ENCODE peak calls at places on chromosomes 4 and X, in nine cellular contexts. One of them, this sample, is unnamed.

GRCh38 chr4:173794662-173795061 is 264.6 kb upstream of the HAND2 start:
- DNase-seq in body of pancreas: no peak
- DNase-seq in Caki2: no peak
- DNase-seq in ELF-1: no peak
- DNase-seq in left lung: no peak
- DNase-seq in HS-27A: no peak
- DNase-seq in AG09319: no peak
- DNase-seq in PC-9: no peak
- DNase-seq in nephron progenitor cell: no peak
- DNase-seq in this sample: no peak

GRCh38 chrX:48540015-48540350 is 469 bp downstream of the TBC1D25 start:
- DNase-seq in body of pancreas: peak
- DNase-seq in Caki2: no peak
- DNase-seq in ELF-1: no peak
- DNase-seq in left lung: peak
- DNase-seq in HS-27A: no peak
- DNase-seq in AG09319: no peak
- DNase-seq in PC-9: no peak
- DNase-seq in nephron progenitor cell: no peak
- DNase-seq in this sample: no peak

GRCh38 chr4:145881585-145881984 is 57.0 kb downstream of the ZNF827 start:
- DNase-seq in body of pancreas: no peak
- DNase-seq in Caki2: no peak
- DNase-seq in ELF-1: no peak
- DNase-seq in left lung: no peak
- DNase-seq in HS-27A: no peak
- DNase-seq in AG09319: no peak
- DNase-seq in PC-9: no peak
- DNase-seq in nephron progenitor cell: no peak
- DNase-seq in this sample: no peak

GRCh38 chrX:1170243-1170642 is 42.2 kb downstream of the CRLF2 start:
- DNase-seq in body of pancreas: no peak
- DNase-seq in Caki2: no peak
- DNase-seq in ELF-1: peak
- DNase-seq in left lung: no peak
- DNase-seq in HS-27A: no peak
- DNase-seq in AG09319: no peak
- DNase-seq in PC-9: no peak
- DNase-seq in nephron progenitor cell: no peak
- DNase-seq in this sample: no peak

GRCh38 chr4:5932021-5932553 is 39.2 kb upstream of the CRMP1 start:
- DNase-seq in body of pancreas: no peak
- DNase-seq in Caki2: no peak
- DNase-seq in ELF-1: no peak
- DNase-seq in left lung: no peak
- DNase-seq in HS-27A: no peak
- DNase-seq in AG09319: no peak
- DNase-seq in PC-9: no peak
- DNase-seq in nephron progenitor cell: no peak
- DNase-seq in this sample: no peak

GRCh38 chr4:83036991-83037390 is 2.0 kb downstream of the COPS4 start:
- DNase-seq in body of pancreas: no peak
- DNase-seq in Caki2: no peak
- DNase-seq in ELF-1: no peak
- DNase-seq in left lung: no peak
- DNase-seq in HS-27A: no peak
- DNase-seq in AG09319: no peak
- DNase-seq in PC-9: no peak
- DNase-seq in nephron progenitor cell: no peak
- DNase-seq in this sample: peak

GRCh38 chr4:149765630-149766029 is 50.0 kb downstream of the IQCM start:
- DNase-seq in body of pancreas: no peak
- DNase-seq in Caki2: peak
- DNase-seq in ELF-1: no peak
- DNase-seq in left lung: no peak
- DNase-seq in HS-27A: no peak
- DNase-seq in AG09319: no peak
- DNase-seq in PC-9: no peak
- DNase-seq in nephron progenitor cell: no peak
- DNase-seq in this sample: no peak

GRCh38 chrX:27815209-27815608 is 7.4 kb downstream of the MAGEB10 start:
- DNase-seq in body of pancreas: no peak
- DNase-seq in Caki2: peak
- DNase-seq in ELF-1: no peak
- DNase-seq in left lung: no peak
- DNase-seq in HS-27A: no peak
- DNase-seq in AG09319: no peak
- DNase-seq in PC-9: no peak
- DNase-seq in nephron progenitor cell: no peak
- DNase-seq in this sample: no peak

GRCh38 chrX:31423575-31424284 is 351.9 kb upstream of the FTHL17 start:
- DNase-seq in body of pancreas: peak
- DNase-seq in Caki2: peak
- DNase-seq in ELF-1: peak
- DNase-seq in left lung: no peak
- DNase-seq in HS-27A: peak
- DNase-seq in AG09319: peak
- DNase-seq in PC-9: peak
- DNase-seq in nephron progenitor cell: peak
- DNase-seq in this sample: peak

GRCh38 chrX:74421181-74422028 is at the start of gene SLC16A2:
- DNase-seq in body of pancreas: peak
- DNase-seq in Caki2: peak
- DNase-seq in ELF-1: peak
- DNase-seq in left lung: peak
- DNase-seq in HS-27A: peak
- DNase-seq in AG09319: peak
- DNase-seq in PC-9: no peak
- DNase-seq in nephron progenitor cell: peak
- DNase-seq in this sample: peak

GRCh38 chr4:5267418-5267817 is 216.1 kb downstream of the STK32B start:
- DNase-seq in body of pancreas: no peak
- DNase-seq in Caki2: no peak
- DNase-seq in ELF-1: no peak
- DNase-seq in left lung: no peak
- DNase-seq in HS-27A: no peak
- DNase-seq in AG09319: no peak
- DNase-seq in PC-9: no peak
- DNase-seq in nephron progenitor cell: no peak
- DNase-seq in this sample: no peak

GRCh38 chr4:67809502-67809901 is 55.3 kb upstream of the GNRHR start:
- DNase-seq in body of pancreas: no peak
- DNase-seq in Caki2: no peak
- DNase-seq in ELF-1: peak
- DNase-seq in left lung: no peak
- DNase-seq in HS-27A: no peak
- DNase-seq in AG09319: no peak
- DNase-seq in PC-9: no peak
- DNase-seq in nephron progenitor cell: no peak
- DNase-seq in this sample: no peak

GRCh38 chrX:78997870-78998558 is 52.8 kb downstream of the P2RY10 start:
- DNase-seq in body of pancreas: no peak
- DNase-seq in Caki2: no peak
- DNase-seq in ELF-1: no peak
- DNase-seq in left lung: no peak
- DNase-seq in HS-27A: no peak
- DNase-seq in AG09319: no peak
- DNase-seq in PC-9: no peak
- DNase-seq in nephron progenitor cell: no peak
- DNase-seq in this sample: peak

GRCh38 chr4:105206214-105206613 is 59.5 kb downstream of the TET2 start:
- DNase-seq in body of pancreas: no peak
- DNase-seq in Caki2: no peak
- DNase-seq in ELF-1: no peak
- DNase-seq in left lung: no peak
- DNase-seq in HS-27A: no peak
- DNase-seq in AG09319: no peak
- DNase-seq in PC-9: no peak
- DNase-seq in nephron progenitor cell: no peak
- DNase-seq in this sample: no peak

GRCh38 chrX:41664307-41665299 is 24.2 kb upstream of the GPR34 start:
- DNase-seq in body of pancreas: no peak
- DNase-seq in Caki2: no peak
- DNase-seq in ELF-1: no peak
- DNase-seq in left lung: no peak
- DNase-seq in HS-27A: no peak
- DNase-seq in AG09319: no peak
- DNase-seq in PC-9: no peak
- DNase-seq in nephron progenitor cell: no peak
- DNase-seq in this sample: no peak

GRCh38 chr4:16820304-16820703 is 78.1 kb downstream of the LDB2 start:
- DNase-seq in body of pancreas: no peak
- DNase-seq in Caki2: no peak
- DNase-seq in ELF-1: no peak
- DNase-seq in left lung: no peak
- DNase-seq in HS-27A: no peak
- DNase-seq in AG09319: no peak
- DNase-seq in PC-9: no peak
- DNase-seq in nephron progenitor cell: no peak
- DNase-seq in this sample: no peak

GRCh38 chr4:24550773-24551172 is 33.6 kb downstream of the DHX15 start:
- DNase-seq in body of pancreas: no peak
- DNase-seq in Caki2: no peak
- DNase-seq in ELF-1: no peak
- DNase-seq in left lung: no peak
- DNase-seq in HS-27A: no peak
- DNase-seq in AG09319: no peak
- DNase-seq in PC-9: no peak
- DNase-seq in nephron progenitor cell: no peak
- DNase-seq in this sample: no peak

GRCh38 chr4:7030856-7031255 is 12.3 kb upstream of the TADA2B start:
- DNase-seq in body of pancreas: no peak
- DNase-seq in Caki2: no peak
- DNase-seq in ELF-1: no peak
- DNase-seq in left lung: no peak
- DNase-seq in HS-27A: no peak
- DNase-seq in AG09319: no peak
- DNase-seq in PC-9: no peak
- DNase-seq in nephron progenitor cell: no peak
- DNase-seq in this sample: no peak

GRCh38 chr4:118985170-118986000 is 96.7 kb downstream of the SYNPO2 start:
- DNase-seq in body of pancreas: no peak
- DNase-seq in Caki2: no peak
- DNase-seq in ELF-1: no peak
- DNase-seq in left lung: no peak
- DNase-seq in HS-27A: no peak
- DNase-seq in AG09319: no peak
- DNase-seq in PC-9: no peak
- DNase-seq in nephron progenitor cell: no peak
- DNase-seq in this sample: no peak

GRCh38 chr4:139838811-139839210 is 173.2 kb downstream of the MGST2 start:
- DNase-seq in body of pancreas: no peak
- DNase-seq in Caki2: no peak
- DNase-seq in ELF-1: no peak
- DNase-seq in left lung: no peak
- DNase-seq in HS-27A: no peak
- DNase-seq in AG09319: no peak
- DNase-seq in PC-9: no peak
- DNase-seq in nephron progenitor cell: no peak
- DNase-seq in this sample: no peak

GRCh38 chr4:140935259-140935658 is 179.1 kb upstream of the TBC1D9 start:
- DNase-seq in body of pancreas: no peak
- DNase-seq in Caki2: no peak
- DNase-seq in ELF-1: no peak
- DNase-seq in left lung: no peak
- DNase-seq in HS-27A: no peak
- DNase-seq in AG09319: no peak
- DNase-seq in PC-9: no peak
- DNase-seq in nephron progenitor cell: no peak
- DNase-seq in this sample: no peak

GRCh38 chrX:43551590-43551989 is 104.5 kb upstream of the MAOA start:
- DNase-seq in body of pancreas: no peak
- DNase-seq in Caki2: no peak
- DNase-seq in ELF-1: peak
- DNase-seq in left lung: no peak
- DNase-seq in HS-27A: no peak
- DNase-seq in AG09319: no peak
- DNase-seq in PC-9: no peak
- DNase-seq in nephron progenitor cell: peak
- DNase-seq in this sample: no peak

This sample was measured in small intestine.